ENCODE peak calls at places on chromosomes 6 and 20, in six cellular contexts. H, F, B, C, P and N are unnamed samples.

GRCh38 chr6:44533221-44533820 is 145.8 kb downstream of the CDC5L start:
- DNase-seq in P (no peak), B (no peak), C (no peak), H (no peak), F (no peak), N (no peak)

GRCh38 chr6:30839666-30840065 is 44.7 kb upstream of the DDR1 start:
- DNase-seq in F (no peak), P (no peak), C (no peak), H (no peak), B (no peak), N (no peak)

GRCh38 chr20:46349742-46350056 is 41.4 kb upstream of the CDH22 start:
- DNase-seq in P (peak), F (no peak), C (no peak), B (no peak), H (no peak), N (no peak)

GRCh38 chr6:148869589-148869988 is 122.8 kb downstream of the UST start:
- DNase-seq in P (no peak), H (no peak), B (no peak), F (no peak), C (peak), N (peak)

GRCh38 chr6:21588812-21589811 is 4.4 kb upstream of the SOX4 start:
- DNase-seq in C (peak), H (peak), F (peak), P (peak), B (peak), N (peak)

GRCh38 chr6:20876016-20876415 is 341.8 kb downstream of the CDKAL1 start:
- DNase-seq in C (peak), F (no peak), P (no peak), B (no peak), H (no peak), N (peak)

GRCh38 chr20:24986436-24987015 is 6.0 kb downstream of the APMAP start:
- DNase-seq in P (peak), C (no peak), B (no peak), F (no peak), H (no peak), N (no peak)

GRCh38 chr6:15327271-15327670 is 81.4 kb downstream of the JARID2 start:
- DNase-seq in F (peak), P (no peak), H (no peak), C (no peak), B (no peak), N (peak)

GRCh38 chr6:156816505-156816904 is 39.3 kb downstream of the ARID1B start:
- DNase-seq in B (no peak), P (no peak), F (no peak), C (peak), H (no peak), N (no peak)

GRCh38 chr6:136927313-136927712 is 5.2 kb downstream of the SLC35D3 start:
- DNase-seq in P (no peak), F (peak), H (no peak), B (peak), C (no peak), N (no peak)

GRCh38 chr6:142301421-142302391 is at the start of gene ADGRG6:
- DNase-seq in B (peak), F (peak), P (peak), C (peak), H (no peak), N (no peak)

GRCh38 chr6:105677671-105678475 is 275.0 kb upstream of the PREP start:
- DNase-seq in B (no peak), P (no peak), F (no peak), C (no peak), H (no peak), N (peak)

GRCh38 chr6:24899647-24900325 is 36.0 kb downstream of the RIPOR2 start:
- DNase-seq in H (no peak), B (no peak), C (no peak), F (peak), P (no peak), N (no peak)

GRCh38 chr6:131868836-131869235 is 61.0 kb downstream of the ENPP1 start:
- DNase-seq in P (no peak), H (no peak), C (no peak), F (no peak), B (no peak), N (no peak)

GRCh38 chr20:62258499-62259293 is 20.4 kb downstream of the OSBPL2 start:
- DNase-seq in P (no peak), F (no peak), C (peak), H (no peak), B (no peak), N (peak)

GRCh38 chr6:1363729-1364572 is 25.4 kb upstream of the FOXF2 start:
- DNase-seq in B (peak), F (no peak), P (no peak), C (peak), H (no peak), N (peak)